ENCODE peak calls at places on chromosome 7, in four cellular contexts. N is AG08396, T is RCC 7860, J is skeletal muscle cell. Y is an unnamed sample.
A peak's percentile ranks its signal among the peaks of the same experiment; 100 is the strongest.

GRCh38 chr7:76364198-76364584 is 5.4 kb upstream of the YWHAG start:
- DNase-seq in T (peak; percentile 90), J (no peak), N (no peak), Y (no peak)

GRCh38 chr7:150978136-150978789 is at the start of gene KCNH2:
- DNase-seq in J (no peak), T (no peak), N (peak; percentile 70), Y (no peak)

GRCh38 chr7:144386741-144387140 is 16.8 kb downstream of the NOBOX start:
- DNase-seq in T (peak; percentile 78), J (peak; percentile 3), N (no peak), Y (no peak)

GRCh38 chr7:28155019-28155660 is 25.5 kb downstream of the JAZF1 start:
- DNase-seq in N (no peak), T (no peak), J (no peak), Y (no peak)

GRCh38 chr7:66163186-66163610 is 41.9 kb upstream of the TPST1 start:
- DNase-seq in J (no peak), N (no peak), T (no peak), Y (no peak)

GRCh38 chr7:131546126-131546525 is 10.3 kb downstream of the PODXL start:
- DNase-seq in N (no peak), T (peak; percentile 56), J (no peak), Y (no peak)

GRCh38 chr7:157784114-157784835 is 447.5 kb downstream of the DNAJB6 start:
- DNase-seq in N (no peak), J (no peak), T (no peak), Y (no peak)

GRCh38 chr7:50214141-50214670 is 90.3 kb upstream of the IKZF1 start:
- DNase-seq in J (no peak), N (no peak), T (no peak), Y (no peak)

GRCh38 chr7:139696547-139696946 is 81.3 kb downstream of the HIPK2 start:
- DNase-seq in T (no peak), N (no peak), J (no peak), Y (no peak)

GRCh38 chr7:81232084-81232799 is 313.4 kb upstream of the SEMA3C start:
- DNase-seq in T (no peak), N (no peak), J (no peak), Y (no peak)

GRCh38 chr7:152202056-152202455 is 176.6 kb downstream of the GALNT11 start:
- DNase-seq in J (peak; percentile 10), N (no peak), T (no peak), Y (no peak)

GRCh38 chr7:99820408-99821027 is 7.3 kb upstream of the CYP3A43 start:
- DNase-seq in T (no peak), N (no peak), J (no peak), Y (no peak)

GRCh38 chr7:99308461-99309074 is 17.1 kb upstream of the ARPC1A start:
- DNase-seq in J (no peak), T (no peak), N (no peak), Y (no peak)

GRCh38 chr7:117045927-117046710 is 92.8 kb downstream of the ST7 start:
- DNase-seq in N (no peak), T (no peak), J (no peak), Y (no peak)

GRCh38 chr7:144834516-144835165 is 1.2 kb downstream of the TPK1 start:
- DNase-seq in N (peak; percentile 52), T (peak; percentile 37), J (no peak), Y (no peak)

GRCh38 chr7:155206286-155207020 is 91.2 kb upstream of the INSIG1 start:
- DNase-seq in N (no peak), T (peak; percentile 75), J (peak; percentile 92), Y (peak; percentile 38)

GRCh38 chr7:11830582-11831382 is 1.2 kb downstream of the THSD7A start:
- DNase-seq in T (no peak), N (peak; percentile 32), J (no peak), Y (no peak)

GRCh38 chr7:107232568-107233090 is 63.8 kb downstream of the HBP1 start:
- DNase-seq in N (peak; percentile 22), J (peak; percentile 37), T (no peak), Y (peak; percentile 23)

GRCh38 chr7:124155400-124156022 is 122.6 kb upstream of the TMEM229A start:
- DNase-seq in T (no peak), N (peak; percentile 23), J (no peak), Y (peak; percentile 6)

GRCh38 chr7:42831051-42831952 is 80.6 kb downstream of the C7orf25 start:
- DNase-seq in J (peak; percentile 26), T (no peak), N (peak; percentile 39), Y (no peak)

GRCh38 chr7:156102267-156102666 is 290.0 kb upstream of the SHH start:
- DNase-seq in J (no peak), T (no peak), N (no peak), Y (no peak)

GRCh38 chr7:70696139-70696782 is 435.7 kb upstream of the GALNT17 start:
- DNase-seq in N (peak; percentile 33), T (no peak), J (no peak), Y (no peak)

GRCh38 chr7:41467596-41467995 is 235.3 kb downstream of the INHBA start:
- DNase-seq in J (no peak), T (no peak), N (no peak), Y (no peak)

GRCh38 chr7:135253851-135254815 is 20.5 kb downstream of the STRA8 start:
- DNase-seq in J (peak; percentile 42), T (peak; percentile 68), N (peak; percentile 82), Y (peak; percentile 11)

GRCh38 chr7:77216233-77216632 is 16.6 kb upstream of the FGL2 start:
- DNase-seq in J (no peak), T (no peak), N (no peak), Y (no peak)

GRCh38 chr7:98078197-98078870 is 28.3 kb upstream of the LMTK2 start:
- DNase-seq in T (no peak), N (no peak), J (no peak), Y (no peak)

GRCh38 chr7:152925412-152926147 is 166.0 kb downstream of the ACTR3B start:
- DNase-seq in N (no peak), J (no peak), T (no peak), Y (no peak)

GRCh38 chr7:29106128-29106988 is 40.0 kb downstream of the CPVL start:
- DNase-seq in N (peak; percentile 36), J (peak; percentile 29), T (peak; percentile 42), Y (peak; percentile 8)

GRCh38 chr7:33185786-33186185 is 56.4 kb downstream of the BBS9 start:
- DNase-seq in N (peak; percentile 24), J (no peak), T (peak; percentile 48), Y (peak; percentile 10)

GRCh38 chr7:32779167-32779566 is 112.4 kb downstream of the KBTBD2 start:
- DNase-seq in J (no peak), T (no peak), N (no peak), Y (no peak)

GRCh38 chr7:46147871-46148270 is 226.8 kb upstream of the IGFBP3 start:
- DNase-seq in T (no peak), J (no peak), N (no peak), Y (no peak)

GRCh38 chr7:129781856-129782256 is 170.3 kb downstream of the NRF1 start:
- DNase-seq in J (no peak), N (no peak), T (no peak), Y (no peak)

GRCh38 chr7:78090616-78091015 is 292.0 kb downstream of the PHTF2 start:
- DNase-seq in J (no peak), N (no peak), T (no peak), Y (no peak)

GRCh38 chr7:122487131-122487530 is 182.6 kb upstream of the FEZF1 start:
- DNase-seq in T (no peak), N (no peak), J (no peak), Y (no peak)

GRCh38 chr7:34064511-34065158 is 159.3 kb downstream of the BMPER start:
- DNase-seq in J (no peak), N (no peak), T (no peak), Y (no peak)

GRCh38 chr7:151390594-151391357 is 19.1 kb downstream of the WDR86 start:
- DNase-seq in J (no peak), T (no peak), N (no peak), Y (no peak)

GRCh38 chr7:107579546-107579880 is 533 bp upstream of the BCAP29 start:
- DNase-seq in N (no peak), J (no peak), T (peak; percentile 14), Y (no peak)

GRCh38 chr7:129855234-129855673 is 97.5 kb downstream of the UBE2H start:
- DNase-seq in T (no peak), J (peak; percentile 85), N (peak; percentile 12), Y (peak; percentile 93)

Y was measured in AG04450.